ENCODE peak calls at places on chromosomes 2 and 18, in five cellular contexts. M is GM12892, G is stomach, C is H1, Y is spleen. D is an unnamed sample.

GRCh38 chr2:54048117-54048785 is 67.2 kb upstream of the ACYP2 start:
- DNase-seq in M (no peak), G (no peak), C (no peak), Y (no peak), D (no peak)

GRCh38 chr18:73924316-73924715 is 223.3 kb downstream of the FBXO15 start:
- DNase-seq in M (no peak), G (no peak), C (no peak), Y (no peak), D (no peak)

GRCh38 chr18:3294435-3295080 is 32.6 kb downstream of the MYL12B start:
- DNase-seq in M (no peak), G (no peak), C (no peak), Y (no peak), D (no peak)

GRCh38 chr2:111048856-111049551 is 71.7 kb upstream of the BCL2L11 start:
- DNase-seq in M (no peak), G (no peak), C (no peak), Y (no peak), D (no peak)

GRCh38 chr18:33821503-33821902 is 243.5 kb downstream of the ASXL3 start:
- DNase-seq in M (no peak), G (no peak), C (no peak), Y (no peak), D (no peak)

GRCh38 chr18:66682855-66683322 is 79.0 kb upstream of the CDH19 start:
- DNase-seq in M (no peak), G (no peak), C (no peak), Y (no peak), D (no peak)

GRCh38 chr2:239369631-239370161 is 31.1 kb downstream of the HDAC4 start:
- DNase-seq in M (peak; percentile 68), G (no peak), C (no peak), Y (peak; percentile 92), D (peak; percentile 77)

GRCh38 chr2:177989029-177989885 is 83.3 kb downstream of the PDE11A start:
- DNase-seq in M (no peak), G (no peak), C (no peak), Y (no peak), D (no peak)

GRCh38 chr2:229378386-229378785 is 107.3 kb upstream of the PID1 start:
- DNase-seq in M (no peak), G (no peak), C (no peak), Y (no peak), D (no peak)

GRCh38 chr18:75230210-75231052 is 19.8 kb downstream of the TSHZ1 start:
- DNase-seq in M (no peak), G (no peak), C (no peak), Y (no peak), D (no peak)

GRCh38 chr2:8496617-8497016 is 185.2 kb upstream of the ID2 start:
- DNase-seq in M (no peak), G (no peak), C (no peak), Y (no peak), D (no peak)

GRCh38 chr18:26088482-26088881 is 1.9 kb downstream of the SS18 start:
- DNase-seq in M (no peak), G (no peak), C (no peak), Y (no peak), D (no peak)

GRCh38 chr18:67516432-67517223 is at the start of gene DSEL:
- DNase-seq in M (peak; percentile 80), G (peak; percentile 98), C (peak; percentile 100), Y (peak; percentile 99), D (peak; percentile 92)

GRCh38 chr2:195477248-195477995 is 179.6 kb upstream of the SLC39A10 start:
- DNase-seq in M (no peak), G (no peak), C (no peak), Y (no peak), D (no peak)

GRCh38 chr2:164015328-164016123 is 279.7 kb upstream of the FIGN start:
- DNase-seq in M (no peak), G (no peak), C (no peak), Y (no peak), D (peak; percentile 1)

GRCh38 chr2:108538000-108538625 is 3.8 kb downstream of the LIMS1 start:
- DNase-seq in M (no peak), G (no peak), C (no peak), Y (no peak), D (no peak)

GRCh38 chr2:63788070-63788469 is 53.6 kb upstream of the UGP2 start:
- DNase-seq in M (no peak), G (no peak), C (no peak), Y (no peak), D (no peak)

GRCh38 chr2:236607471-236608307 is 38.1 kb downstream of the ACKR3 start:
- DNase-seq in M (no peak), G (no peak), C (no peak), Y (peak; percentile 44), D (no peak)

GRCh38 chr2:144383571-144383970 is 136.3 kb downstream of the ZEB2 start:
- DNase-seq in M (no peak), G (no peak), C (no peak), Y (no peak), D (no peak)

GRCh38 chr2:144389930-144390311 is 130.0 kb downstream of the ZEB2 start:
- DNase-seq in M (no peak), G (no peak), C (no peak), Y (no peak), D (no peak)

GRCh38 chr2:144390424-144391020 is 129.4 kb downstream of the ZEB2 start:
- DNase-seq in M (no peak), G (no peak), C (no peak), Y (no peak), D (no peak)

DNA sequence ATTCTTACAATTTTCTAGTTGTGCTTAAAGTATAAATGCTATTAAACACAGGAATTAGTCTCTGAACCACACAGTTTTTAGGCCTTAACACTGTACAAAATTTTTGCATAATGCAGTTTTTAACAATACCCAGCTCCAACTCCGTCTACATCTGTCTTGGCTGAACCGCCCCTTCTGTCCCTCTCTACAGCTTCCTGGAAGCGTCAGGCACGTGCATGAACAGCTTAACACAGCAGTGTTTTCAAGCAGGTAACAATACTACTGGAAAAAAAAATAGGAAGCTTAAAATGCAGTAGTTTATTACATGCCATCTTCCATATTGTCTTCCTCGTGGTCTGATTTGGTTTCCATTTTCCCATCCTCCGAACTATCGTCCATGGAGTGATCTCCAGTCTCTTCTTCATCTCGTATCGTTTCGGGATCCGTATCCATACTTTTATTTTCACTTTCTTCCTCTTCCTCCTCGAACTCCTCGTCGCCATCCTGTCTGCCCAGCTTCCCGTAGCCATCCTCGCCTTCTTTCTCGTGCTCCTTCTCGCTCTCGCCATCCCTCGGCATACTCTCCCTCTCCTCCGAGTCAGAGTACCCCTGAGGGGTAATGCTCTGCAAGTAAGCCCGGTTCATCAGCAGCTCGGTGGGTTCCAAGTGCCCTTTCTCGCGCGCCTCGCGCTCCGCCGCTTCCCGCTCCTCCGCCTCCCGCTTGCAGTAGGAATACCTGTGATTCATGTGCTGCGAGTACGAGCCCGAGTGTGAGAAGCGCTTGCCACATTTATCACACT is 130.6 kb downstream of the ZEB2 start:
- DNase-seq in M (no peak), G (peak; percentile 36), C (peak; percentile 70), Y (no peak), D (no peak)
- TF ChIP-seq POLR2A in M (no peak), G (no peak), C (no peak), Y (no peak), D (no peak)

GRCh38 chr18:79962311-79962710 is 2.1 kb upstream of the HSBP1L1 start:
- DNase-seq in M (no peak), G (no peak), C (no peak), Y (peak; percentile 74), D (no peak)

GRCh38 chr18:79962835-79963657 is 1.4 kb upstream of the HSBP1L1 start:
- DNase-seq in M (peak; percentile 64), G (no peak), C (no peak), Y (no peak), D (peak; percentile 51)

GRCh38 chr18:79963658-79964329 is 649 bp upstream of the HSBP1L1 start:
- DNase-seq in M (no peak), G (no peak), C (no peak), Y (no peak), D (no peak)

GRCh38 chr18:79965119-79965902 is 868 bp downstream of the HSBP1L1 start:
- DNase-seq in M (no peak), G (peak; percentile 60), C (peak; percentile 64), Y (peak; percentile 81), D (no peak)

DNA sequence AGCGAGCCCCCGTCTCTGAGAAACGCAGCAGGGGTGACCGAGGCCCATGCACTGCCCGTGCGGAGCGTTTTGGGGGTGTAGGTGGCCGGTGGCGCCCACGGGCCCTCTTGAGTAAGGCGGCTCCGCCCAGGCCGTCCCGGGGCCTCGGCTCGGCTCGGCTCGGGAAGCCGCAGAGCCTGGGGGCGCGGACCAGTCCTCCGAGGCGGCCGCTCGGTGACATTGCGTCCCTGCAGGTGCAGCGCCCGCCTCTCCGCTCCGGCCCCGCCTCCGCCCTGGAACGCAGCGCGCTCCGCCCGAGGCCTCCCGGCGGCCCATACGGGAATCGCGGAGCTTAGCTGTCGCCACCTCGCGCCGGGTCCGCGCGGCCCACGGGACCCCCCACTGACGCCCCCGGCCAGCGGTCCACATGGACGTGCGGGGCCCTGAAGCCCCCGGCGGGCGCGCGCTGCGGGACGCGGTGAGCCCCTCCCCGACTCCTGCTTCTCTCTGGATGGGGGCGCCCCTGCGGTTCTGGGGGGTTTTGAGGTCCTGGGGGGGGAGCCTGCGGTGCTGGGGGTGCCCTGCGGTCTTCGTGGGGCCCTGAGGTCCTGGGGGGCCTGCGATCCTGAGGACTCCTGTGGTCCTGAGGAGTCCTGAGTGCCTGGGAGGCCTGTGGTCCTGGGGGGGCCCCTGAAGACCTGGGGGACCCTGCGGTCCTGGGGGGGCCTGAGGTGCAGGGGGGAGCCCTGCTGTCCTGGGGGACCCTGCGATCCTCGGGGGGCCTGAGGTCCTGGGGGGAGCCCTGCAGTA is at the start of gene HSBP1L1:
- DNase-seq in M (peak; percentile 68), G (peak; percentile 87), C (peak; percentile 84), Y (peak; percentile 95), D (peak; percentile 78)
- TF ChIP-seq POLR2AphosphoS5 in M (no peak), G (peak; percentile 56), C (no peak), Y (peak; percentile 69), D (no peak)

DNA sequence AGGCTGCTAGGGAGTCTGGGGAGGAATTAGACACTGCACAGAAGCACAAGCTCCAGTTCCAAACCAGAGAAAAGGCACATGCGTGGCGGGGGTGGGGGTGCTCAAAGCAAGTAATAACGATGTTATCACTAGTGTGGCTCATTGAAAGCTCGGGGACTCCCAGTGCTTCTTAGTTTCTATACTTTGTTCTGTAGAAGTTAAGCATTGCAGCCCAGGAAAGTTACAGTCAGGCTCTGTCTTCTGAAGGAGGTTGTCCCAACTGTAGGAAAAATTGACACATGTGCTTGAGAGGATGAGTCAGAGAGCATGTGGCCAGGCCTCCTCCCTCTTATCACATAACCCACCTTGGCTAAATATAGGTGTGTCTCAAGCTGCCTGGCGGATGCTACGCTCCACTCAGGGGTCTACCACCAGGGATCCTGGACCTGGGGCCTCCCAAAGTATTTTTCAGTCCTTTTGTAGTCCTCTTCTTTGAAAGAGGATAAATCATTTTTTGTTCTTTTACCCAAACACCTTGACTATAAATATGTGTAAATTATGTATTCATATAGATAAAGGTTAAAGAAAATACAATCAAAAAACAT is 3.8 kb downstream of the GALNT5 start:
- DNase-seq in M (no peak), G (peak; percentile 58), C (no peak), Y (no peak), D (no peak)
- TF ChIP-seq POLR2A in M (no peak), G (no peak), C (no peak), Y (no peak), D (no peak)

DNA sequence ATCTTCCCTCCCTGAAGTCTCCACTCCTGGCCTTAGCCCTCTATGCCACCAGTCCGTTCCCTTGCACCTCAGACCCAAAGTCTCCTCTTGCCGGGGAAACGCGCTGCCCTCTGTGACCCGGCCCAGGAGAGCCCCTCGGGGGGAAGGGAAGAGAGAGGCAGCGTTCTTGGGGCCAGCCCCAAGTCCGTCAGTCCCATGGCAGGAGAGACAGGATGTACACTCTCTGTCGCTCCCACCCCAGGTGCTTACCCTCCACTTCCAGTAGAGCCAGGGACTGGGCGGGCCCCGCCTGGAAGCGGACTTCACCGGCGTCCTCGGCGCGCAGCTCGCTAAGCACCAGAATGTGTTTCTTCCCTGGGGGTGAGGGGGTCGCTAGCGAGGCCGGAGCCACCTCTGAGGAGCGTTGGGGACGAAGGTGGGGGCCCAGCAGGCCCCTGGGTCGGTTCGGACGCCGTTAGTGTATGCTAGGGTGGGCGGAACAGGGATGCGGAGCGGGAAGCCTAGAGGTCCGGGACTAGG is 8.1 kb downstream of the TMEM198 start:
- DNase-seq in M (no peak), G (no peak), C (no peak), Y (peak; percentile 82), D (no peak)
- TF ChIP-seq POLR2AphosphoS5 in M (no peak), G (no peak), C (no peak), Y (no peak), D (no peak)

D was measured in GM12891.